ENCODE peak calls at places on chromosomes 7 and 10, in nine cellular contexts. X, V, L, S, K, Q, Y, C and D are unnamed samples.
A peak's percentile ranks its signal among the peaks of the same experiment; 100 is the strongest.

GRCh38 chr10:31908157-31908556 is 20.5 kb downstream of the ARHGAP12 start:
- DNase-seq in X (no peak), V (no peak), L (no peak), S (no peak), K (no peak), Q (no peak), Y (no peak), C (no peak), D (no peak)

GRCh38 chr10:6234371-6234770 is 31.6 kb downstream of the PFKFB3 start:
- DNase-seq in X (no peak), V (peak; percentile 53), L (no peak), S (no peak), K (no peak), Q (no peak), Y (peak; percentile 61), C (no peak), D (no peak)

GRCh38 chr7:52842192-52842900 is 193.1 kb upstream of the POM121L12 start:
- DNase-seq in X (no peak), V (no peak), L (no peak), S (no peak), K (no peak), Q (no peak), Y (no peak), C (no peak), D (no peak)

GRCh38 chr10:73742454-73742734 is 1.8 kb upstream of the SEC24C start:
- DNase-seq in X (no peak), V (no peak), L (no peak), S (no peak), K (no peak), Q (no peak), Y (no peak), C (no peak), D (no peak)

GRCh38 chr7:42107484-42107883 is 129.5 kb downstream of the GLI3 start:
- DNase-seq in X (no peak), V (no peak), L (no peak), S (no peak), K (no peak), Q (no peak), Y (no peak), C (no peak), D (no peak)

GRCh38 chr10:131083915-131084790 is 227.4 kb downstream of the TCERG1L start:
- DNase-seq in X (peak; percentile 10), V (peak; percentile 58), L (peak; percentile 64), S (no peak), K (no peak), Q (no peak), Y (no peak), C (no peak), D (no peak)

GRCh38 chr7:81159402-81159801 is 240.6 kb upstream of the SEMA3C start:
- DNase-seq in X (peak; percentile 35), V (no peak), L (no peak), S (no peak), K (no peak), Q (no peak), Y (no peak), C (no peak), D (no peak)

GRCh38 chr7:55570939-55571338 is 1.4 kb downstream of the VOPP1 start:
- DNase-seq in X (no peak), V (no peak), L (no peak), S (no peak), K (no peak), Q (no peak), Y (no peak), C (no peak), D (no peak)

GRCh38 chr10:16521311-16522016 is at the start of gene C1QL3:
- DNase-seq in X (no peak), V (no peak), L (no peak), S (no peak), K (no peak), Q (no peak), Y (no peak), C (peak; percentile 25), D (peak; percentile 32)

GRCh38 chr10:650691-651615 is 38.5 kb downstream of the DIP2C start:
- DNase-seq in X (no peak), V (peak; percentile 77), L (no peak), S (no peak), K (no peak), Q (no peak), Y (peak; percentile 57), C (no peak), D (no peak)
- TF ChIP-seq POLR2AphosphoS5 in X (no peak), V (peak; percentile 44), L (no peak), S (no peak), K (no peak), Q (no peak), Y (no peak), C (no peak), D (no peak)

GRCh38 chr7:100152937-100153666 is 4.4 kb downstream of the LAMTOR4 start:
- DNase-seq in X (no peak), V (no peak), L (peak; percentile 80), S (no peak), K (no peak), Q (no peak), Y (no peak), C (no peak), D (no peak)

GRCh38 chr7:100147278-100147677 is 1.4 kb upstream of the LAMTOR4 start:
- DNase-seq in X (no peak), V (no peak), L (no peak), S (no peak), K (no peak), Q (no peak), Y (no peak), C (no peak), D (no peak)

GRCh38 chr7:100148225-100148558 is 526 bp upstream of the LAMTOR4 start:
- DNase-seq in X (no peak), V (no peak), L (no peak), S (no peak), K (no peak), Q (no peak), Y (no peak), C (no peak), D (no peak)

GRCh38 chr7:100152404-100152803 is 3.7 kb downstream of the LAMTOR4 start:
- DNase-seq in X (no peak), V (no peak), L (no peak), S (no peak), K (no peak), Q (no peak), Y (no peak), C (no peak), D (no peak)

GRCh38 chr7:100148559-100149328 is at the start of gene LAMTOR4:
- DNase-seq in X (peak; percentile 99), V (peak; percentile 100), L (peak; percentile 100), S (peak; percentile 99), K (peak; percentile 99), Q (peak; percentile 100), Y (peak; percentile 100), C (peak; percentile 98), D (peak; percentile 95)
- TF ChIP-seq POLR2A in X (peak; percentile 92), V (peak; percentile 31), L (peak; percentile 68), S (peak; percentile 94), K (peak; percentile 64), Q (peak; percentile 91), Y (no peak), C (peak; percentile 85), D (peak; percentile 81)

GRCh38 chr7:29763266-29763665 is 43.0 kb upstream of the WIPF3 start:
- DNase-seq in X (no peak), V (no peak), L (no peak), S (no peak), K (no peak), Q (no peak), Y (no peak), C (no peak), D (no peak)
- TF ChIP-seq POLR2AphosphoS5 in X (no peak), V (no peak), L (no peak), S (no peak), K (no peak), Q (no peak), Y (no peak), C (no peak), D (no peak)

GRCh38 chr7:6589829-6590644 is at the start of gene INTS15:
- DNase-seq in X (peak; percentile 93), V (peak; percentile 81), L (peak; percentile 96), S (peak; percentile 84), K (peak; percentile 68), Q (no peak), Y (peak; percentile 85), C (peak; percentile 82), D (peak; percentile 89)
- TF ChIP-seq POLR2A in X (no peak), V (no peak), L (peak; percentile 30), S (no peak), K (no peak), Q (peak; percentile 82), Y (no peak), C (peak; percentile 90), D (peak; percentile 84)

GRCh38 chr10:93475227-93475626 is 6.9 kb downstream of the MYOF start:
- DNase-seq in X (no peak), V (no peak), L (no peak), S (no peak), K (no peak), Q (no peak), Y (no peak), C (no peak), D (no peak)

GRCh38 chr10:93473161-93473560 is 9.0 kb downstream of the MYOF start:
- DNase-seq in X (no peak), V (peak; percentile 36), L (no peak), S (no peak), K (no peak), Q (no peak), Y (no peak), C (no peak), D (no peak)

GRCh38 chr10:93475871-93476270 is 6.3 kb downstream of the MYOF start:
- DNase-seq in X (no peak), V (no peak), L (no peak), S (peak; percentile 50), K (no peak), Q (no peak), Y (no peak), C (no peak), D (no peak)

GRCh38 chr10:93471110-93471651 is 11.0 kb downstream of the MYOF start:
- DNase-seq in X (no peak), V (peak; percentile 60), L (no peak), S (no peak), K (no peak), Q (no peak), Y (no peak), C (no peak), D (no peak)

DNA sequence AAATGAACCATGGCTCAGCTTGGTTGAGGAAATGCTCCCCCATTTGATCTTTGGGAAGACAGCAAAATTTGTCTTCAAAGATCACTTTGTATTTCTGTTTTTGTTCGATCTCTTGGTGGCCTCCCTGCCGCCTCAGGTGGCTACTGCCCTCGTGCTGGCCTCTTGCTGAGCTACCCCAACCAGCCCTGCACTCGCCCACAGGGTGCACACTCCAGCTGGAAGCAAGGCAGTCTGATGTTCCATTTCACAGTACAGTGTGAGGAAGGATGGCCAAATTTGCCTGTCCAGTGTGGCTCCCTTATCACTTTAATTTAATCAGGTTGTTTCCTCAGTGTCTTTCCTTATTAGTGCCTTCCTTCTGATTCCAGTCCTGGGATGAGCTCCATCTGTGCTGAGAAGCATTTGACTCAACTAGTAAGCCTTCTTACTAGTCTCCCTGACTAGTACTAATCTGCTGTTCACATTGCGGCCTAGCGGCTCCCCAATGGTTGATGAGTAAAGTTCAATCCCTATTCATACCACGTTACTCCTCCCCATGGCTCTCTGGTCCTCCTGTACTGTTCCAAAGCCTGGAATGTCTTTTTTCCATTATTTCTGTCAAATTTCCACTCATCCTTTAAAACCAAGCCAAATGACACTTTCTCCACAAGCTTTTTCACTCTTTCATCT is 8.2 kb downstream of the MYOF start:
- DNase-seq in X (no peak), V (peak; percentile 50), L (no peak), S (no peak), K (no peak), Q (no peak), Y (no peak), C (no peak), D (no peak)
- TF ChIP-seq POLR2AphosphoS5 in X (no peak), V (no peak), L (no peak), S (no peak), K (no peak), Q (no peak), Y (no peak), C (no peak), D (no peak)

GRCh38 chr7:100585511-100586265 is at the start of gene LRCH4:
- DNase-seq in X (peak; percentile 98), V (no peak), L (peak; percentile 94), S (peak; percentile 77), K (peak; percentile 56), Q (no peak), Y (peak; percentile 89), C (peak; percentile 99), D (no peak)
- TF ChIP-seq POLR2A in X (peak; percentile 99), V (peak; percentile 99), L (peak; percentile 98), S (peak; percentile 99), K (peak; percentile 98), Q (peak; percentile 99), Y (peak; percentile 93), C (peak; percentile 97), D (peak; percentile 90)